ENCODE peak calls at places on chromosome 12, in five cellular contexts. T is NCI-H510A, N is type B pancreatic cell, R is NCI-H1092, Y is A549. P is an unnamed sample.

GRCh38 chr12:12892670-12893290 is 1.4 kb downstream of the GPRC5A start:
- DNase-seq in T (no peak), N (no peak), R (no peak), Y (no peak), P (no peak)

GRCh38 chr12:51421266-51421884 is 3.3 kb upstream of the SLC4A8 start:
- DNase-seq in T (peak), N (no peak), R (peak), Y (peak), P (peak)

GRCh38 chr12:101925352-101925751 is 48.0 kb downstream of the DRAM1 start:
- DNase-seq in T (no peak), N (no peak), R (no peak), Y (peak), P (no peak)

GRCh38 chr12:113232787-113233585 is 11.7 kb downstream of the TPCN1 start:
- DNase-seq in T (peak), N (no peak), R (peak), Y (no peak), P (peak)

GRCh38 chr12:47983541-47984115 is 20.2 kb downstream of the TMEM106C start:
- DNase-seq in T (no peak), N (no peak), R (no peak), Y (no peak), P (no peak)

GRCh38 chr12:6831450-6831995 is 3.3 kb downstream of the P3H3 start:
- DNase-seq in T (no peak), N (no peak), R (no peak), Y (no peak), P (no peak)

GRCh38 chr12:95802482-95803264 is 12.1 kb upstream of the NTN4 start:
- DNase-seq in T (no peak), N (no peak), R (no peak), Y (peak), P (no peak)

GRCh38 chr12:110436231-110436630 is 13.9 kb downstream of the ARPC3 start:
- DNase-seq in T (no peak), N (no peak), R (no peak), Y (no peak), P (no peak)

GRCh38 chr12:4148418-4149056 is 125.0 kb upstream of the CCND2 start:
- DNase-seq in T (no peak), N (no peak), R (no peak), Y (no peak), P (no peak)

GRCh38 chr12:19382111-19382526 is 57.2 kb upstream of the AEBP2 start:
- DNase-seq in T (no peak), N (no peak), R (no peak), Y (peak), P (no peak)

GRCh38 chr12:68158427-68158826 is 1.1 kb downstream of the IFNG start:
- DNase-seq in T (no peak), N (no peak), R (no peak), Y (peak), P (no peak)

GRCh38 chr12:62632521-62632920 is 165.9 kb downstream of the MON2 start:
- DNase-seq in T (no peak), N (no peak), R (peak), Y (no peak), P (no peak)

GRCh38 chr12:123061806-123062205 is 81.3 kb downstream of the ARL6IP4 start:
- DNase-seq in T (no peak), N (no peak), R (no peak), Y (no peak), P (no peak)

GRCh38 chr12:119061208-119061796 is 80.0 kb downstream of the SRRM4 start:
- DNase-seq in T (no peak), N (peak), R (no peak), Y (peak), P (no peak)

GRCh38 chr12:124874988-124875802 is 11.5 kb upstream of the SCARB1 start:
- DNase-seq in T (no peak), N (no peak), R (no peak), Y (no peak), P (no peak)

GRCh38 chr12:96447256-96447655 is 42.1 kb upstream of the CFAP54 start:
- DNase-seq in T (no peak), N (no peak), R (no peak), Y (no peak), P (no peak)

GRCh38 chr12:129614221-129614885 is 289.5 kb downstream of the TMEM132D start:
- DNase-seq in T (no peak), N (no peak), R (no peak), Y (no peak), P (no peak)

GRCh38 chr12:57545809-57546437 is 1.1 kb downstream of the DCTN2 start:
- DNase-seq in T (peak), N (no peak), R (no peak), Y (no peak), P (no peak)

GRCh38 chr12:105206686-105207374 is 29.1 kb downstream of the APPL2 start:
- DNase-seq in T (no peak), N (no peak), R (no peak), Y (no peak), P (no peak)

GRCh38 chr12:124188561-124189405 is 106.1 kb upstream of the RFLNA start:
- DNase-seq in T (no peak), N (no peak), R (peak), Y (no peak), P (no peak)

GRCh38 chr12:54393350-54393655 is 8.8 kb upstream of the ZNF385A start:
- DNase-seq in T (no peak), N (no peak), R (no peak), Y (no peak), P (no peak)

GRCh38 chr12:21656931-21657335 is 709 bp downstream of the LDHB start:
- DNase-seq in T (no peak), N (no peak), R (peak), Y (peak), P (no peak)

GRCh38 chr12:26080911-26081310 is 43.9 kb downstream of the BHLHE41 start:
- DNase-seq in T (no peak), N (no peak), R (no peak), Y (no peak), P (no peak)

GRCh38 chr12:78419513-78419912 is 445.1 kb upstream of the SYT1 start:
- DNase-seq in T (no peak), N (no peak), R (no peak), Y (no peak), P (no peak)

GRCh38 chr12:69534389-69534822 is 50.9 kb upstream of the CCT2 start:
- DNase-seq in T (no peak), N (no peak), R (peak), Y (peak), P (no peak)

GRCh38 chr12:90126125-90126524 is 417.5 kb upstream of the ATP2B1 start:
- DNase-seq in T (no peak), N (no peak), R (no peak), Y (peak), P (no peak)

GRCh38 chr12:104641862-104642261 is 185.1 kb downstream of the CHST11 start:
- DNase-seq in T (no peak), N (no peak), R (no peak), Y (no peak), P (no peak)

P was measured in T follicular helper cell.